ENCODE peak calls at places on chromosomes 12 and 14, in six cellular contexts. T, K, A, G, X and O are unnamed samples.

GRCh38 chr14:89721991-89722390 is 232.5 kb downstream of the EFCAB11 start:
- DNase-seq in T (no peak), A (no peak), K (no peak), X (no peak), G (peak; percentile 24), O (no peak)

GRCh38 chr12:53751336-53752191 is at the start of gene CISTR:
- DNase-seq in K (no peak), A (no peak), G (no peak), X (no peak), T (no peak), O (no peak)

GRCh38 chr12:49809369-49810158 is 18.6 kb downstream of the NCKAP5L start:
- DNase-seq in G (peak; percentile 58), A (no peak), T (peak; percentile 21), K (no peak), X (no peak), O (no peak)

GRCh38 chr14:49679271-49679670 is 8.7 kb downstream of the POLE2 start:
- DNase-seq in G (no peak), A (peak; percentile 38), K (no peak), T (no peak), X (peak; percentile 30), O (no peak)

GRCh38 chr12:115070313-115070712 is 386.3 kb upstream of the TBX3 start:
- DNase-seq in G (no peak), K (no peak), A (peak; percentile 12), T (no peak), X (peak; percentile 16), O (no peak)

GRCh38 chr14:44712095-44712822 is 205.2 kb upstream of the FSCB start:
- DNase-seq in K (no peak), X (no peak), T (no peak), G (no peak), A (no peak), O (no peak)

GRCh38 chr12:65868133-65868705 is 43.9 kb downstream of the HMGA2 start:
- DNase-seq in G (peak; percentile 67), A (peak; percentile 77), X (peak; percentile 97), T (no peak), K (no peak), O (peak; percentile 94)

GRCh38 chr12:32860182-32860581 is 36.4 kb downstream of the PKP2 start:
- DNase-seq in X (no peak), A (no peak), T (no peak), G (no peak), K (no peak), O (no peak)

GRCh38 chr12:54379401-54380201 is 4.9 kb downstream of the ZNF385A start:
- DNase-seq in G (peak; percentile 79), A (peak; percentile 81), T (peak; percentile 99), X (peak; percentile 73), K (peak; percentile 98), O (peak; percentile 70)

GRCh38 chr12:57111046-57111698 is at the start of gene STAT6:
- DNase-seq in X (peak; percentile 87), T (peak; percentile 48), G (peak; percentile 89), A (peak; percentile 88), K (peak; percentile 81), O (peak; percentile 90)

GRCh38 chr14:99807413-99808132 is 14.4 kb downstream of the EML1 start:
- DNase-seq in X (no peak), G (peak; percentile 70), T (no peak), A (no peak), K (no peak), O (no peak)

GRCh38 chr12:78804262-78804661 is 60.3 kb upstream of the SYT1 start:
- DNase-seq in A (no peak), K (no peak), X (no peak), G (no peak), T (no peak), O (no peak)

GRCh38 chr12:71726548-71726947 is 28.1 kb upstream of the RAB21 start:
- DNase-seq in G (no peak), T (no peak), K (no peak), X (no peak), A (no peak), O (no peak)

GRCh38 chr12:95529693-95530225 is 21.5 kb downstream of the USP44 start:
- DNase-seq in T (no peak), X (no peak), G (peak; percentile 58), A (no peak), K (no peak), O (no peak)

GRCh38 chr14:49593016-49593415 is 5.7 kb upstream of the LRR1 start:
- DNase-seq in G (no peak), A (peak; percentile 37), K (no peak), T (no peak), X (peak; percentile 89), O (peak; percentile 56)

GRCh38 chr12:128786741-128787391 is 36.9 kb downstream of the SLC15A4 start:
- DNase-seq in A (no peak), X (no peak), K (no peak), G (no peak), T (no peak), O (no peak)

GRCh38 chr12:27293463-27293862 is 39.2 kb upstream of the BMAL2 start:
- DNase-seq in X (peak; percentile 62), T (no peak), A (no peak), K (no peak), G (peak; percentile 17), O (peak; percentile 28)

GRCh38 chr12:17076335-17076734 is 470.4 kb upstream of the LMO3 start:
- DNase-seq in A (no peak), X (no peak), G (no peak), T (no peak), K (peak; percentile 53), O (no peak)

GRCh38 chr12:30420561-30420960 is 275.1 kb downstream of the IPO8 start:
- DNase-seq in G (peak; percentile 8), X (peak; percentile 1), A (no peak), K (no peak), T (no peak), O (peak; percentile 4)

GRCh38 chr12:7169951-7170350 is 19.5 kb upstream of the PEX5 start:
- DNase-seq in X (no peak), G (no peak), T (no peak), K (no peak), A (no peak), O (no peak)

GRCh38 chr14:51498411-51499227 is 153.1 kb upstream of the FRMD6 start:
- DNase-seq in G (peak; percentile 78), T (no peak), A (no peak), K (no peak), X (no peak), O (no peak)

GRCh38 chr12:4856556-4856955 is 53.1 kb upstream of the KCNA1 start:
- DNase-seq in K (no peak), G (no peak), A (no peak), X (no peak), T (no peak), O (no peak)

GRCh38 chr14:93950948-93951668 is 24.0 kb downstream of the FAM181A start:
- DNase-seq in A (no peak), K (no peak), G (no peak), X (peak; percentile 30), T (no peak), O (no peak)

GRCh38 chr12:81542621-81543020 is 216.5 kb downstream of the PPFIA2 start:
- DNase-seq in G (no peak), T (no peak), K (no peak), A (no peak), X (no peak), O (no peak)

GRCh38 chr14:98752660-98753059 is 519.3 kb downstream of the BCL11B start:
- DNase-seq in T (no peak), G (no peak), X (no peak), K (no peak), A (no peak), O (no peak)

GRCh38 chr12:47312794-47313426 is 233.2 kb upstream of the AMIGO2 start:
- DNase-seq in A (no peak), X (no peak), K (peak; percentile 5), T (no peak), G (no peak), O (no peak)

DNA sequence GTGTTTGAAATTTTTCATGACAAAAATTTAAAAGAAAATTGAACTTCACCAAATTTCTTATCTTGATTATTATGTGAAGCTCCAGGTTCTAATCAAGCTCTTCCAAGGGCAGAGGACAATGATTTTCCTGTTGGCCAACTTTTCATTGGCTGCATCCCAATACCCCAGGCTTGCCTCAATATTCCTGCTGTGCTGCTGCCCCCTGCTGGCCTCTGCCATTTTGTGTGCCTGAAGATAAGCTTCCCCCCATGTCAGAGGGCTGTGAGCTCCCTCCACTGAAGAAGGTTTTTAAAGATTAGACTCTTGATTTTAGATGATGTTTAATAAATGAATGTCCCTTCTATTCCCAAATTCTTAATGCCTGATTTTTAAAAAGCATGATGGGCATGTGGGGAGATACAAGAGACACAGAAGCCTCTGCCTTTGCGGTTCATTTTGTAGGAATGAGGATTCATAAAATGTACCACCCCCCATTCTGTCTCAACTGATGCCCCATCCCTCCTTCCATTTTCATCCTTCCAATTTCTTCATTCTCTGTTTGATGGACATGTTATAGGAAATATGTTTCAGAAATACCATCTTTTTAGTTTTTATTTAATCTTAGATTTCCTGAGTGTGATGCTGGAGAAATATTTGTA is 76.7 kb upstream of the RGS6 start:
- DNase-seq in A (peak; percentile 56), G (peak; percentile 73), K (peak; percentile 86), T (peak; percentile 77), X (peak; percentile 68), O (peak; percentile 73)
- TF ChIP-seq CTCF in A (peak; percentile 93), G (peak; percentile 87), K (peak; percentile 64), T (peak; percentile 68), X (peak; percentile 84), O (peak; percentile 87)

GRCh38 chr14:35821546-35822411 is 4.4 kb upstream of the BRMS1L start:
- DNase-seq in X (peak; percentile 45), T (no peak), A (peak; percentile 36), K (peak; percentile 30), G (peak; percentile 43), O (peak; percentile 34)
- TF ChIP-seq CTCF in X (peak; percentile 69), T (peak; percentile 31), A (peak; percentile 93), K (peak; percentile 74), G (peak; percentile 85), O (peak; percentile 91)

DNA sequence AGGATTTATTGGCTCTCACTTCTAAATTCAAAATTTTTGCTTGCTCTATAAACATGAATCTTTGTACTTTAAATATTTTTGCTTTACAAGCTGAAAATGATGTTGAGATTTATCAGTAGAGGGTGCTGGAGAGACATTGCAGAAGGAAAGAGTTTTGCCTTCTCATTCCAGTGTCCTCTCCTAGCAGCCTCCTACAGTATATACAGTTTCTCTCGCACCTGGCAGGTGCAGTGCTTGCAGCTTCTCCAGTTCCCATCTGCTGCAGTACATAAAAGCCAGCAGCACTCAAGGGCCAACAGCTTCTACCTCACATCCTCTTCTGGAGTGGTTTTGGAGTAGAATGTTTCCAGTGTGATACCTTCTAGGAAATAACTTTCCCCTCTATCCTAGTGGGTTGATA is 601.8 kb upstream of the ATXN7L3B start:
- DNase-seq in A (no peak), G (no peak), X (no peak), K (peak; percentile 5), T (no peak), O (no peak)
- TF ChIP-seq CTCF in A (no peak), G (no peak), X (no peak), K (peak; percentile 48), T (peak; percentile 64), O (peak; percentile 49)

GRCh38 chr12:125683748-125684381 is 618.6 kb downstream of the AACS start:
- DNase-seq in K (peak; percentile 83), X (no peak), T (peak; percentile 66), A (no peak), G (no peak), O (no peak)
- TF ChIP-seq CTCF in K (peak; percentile 49), X (no peak), T (peak; percentile 85), A (no peak), G (no peak), O (no peak)

GRCh38 chr14:31286456-31287293 is 79.1 kb upstream of the HECTD1 start:
- DNase-seq in K (no peak), T (no peak), X (no peak), A (no peak), G (no peak), O (no peak)
- TF ChIP-seq CTCF in K (peak; percentile 11), T (peak; percentile 57), X (no peak), A (peak; percentile 65), G (peak; percentile 27), O (peak; percentile 66)